ENCODE peak calls at places on chromosomes 12 and 14, in eight cellular contexts. S is T-helper 2 cell; T is stimulated activated CD8-positive, alpha-beta memory T cell treated with anti-CD3 and anti-CD28 coated beads, Interleukin-4, amount 100 ng/mL, for 1 hour; J is cardiac septum; N is body of pancreas; D is effector memory CD4-positive, alpha-beta T cell; W is neural progenitor cell; E is GM12892. X is an unnamed sample.

GRCh38 chr14:76922599-76922998 is 96.4 kb downstream of the LRRC74A start:
- DNase-seq in S (no peak), T (no peak), J (no peak), N (no peak), D (no peak), W (no peak), E (no peak), X (no peak)

GRCh38 chr14:99777956-99778355 is 15.3 kb upstream of the EML1 start:
- DNase-seq in S (no peak), T (no peak), J (no peak), N (no peak), D (no peak), W (no peak), E (no peak), X (no peak)

GRCh38 chr14:100547633-100548294 is 39.5 kb downstream of the BEGAIN start:
- DNase-seq in S (no peak), T (peak), J (peak), N (peak), D (peak), W (no peak), E (no peak), X (no peak)

GRCh38 chr14:80390911-80391310 is 179.6 kb upstream of the DIO2 start:
- DNase-seq in S (no peak), T (no peak), J (no peak), N (no peak), D (no peak), W (peak), E (no peak), X (no peak)

GRCh38 chr14:72478397-72479025 is 415.4 kb downstream of the DPF3 start:
- DNase-seq in S (no peak), T (no peak), J (no peak), N (no peak), D (no peak), W (no peak), E (no peak), X (no peak)

GRCh38 chr14:103185051-103186027 is 62.1 kb downstream of the TNFAIP2 start:
- DNase-seq in S (no peak), T (no peak), J (no peak), N (no peak), D (no peak), W (peak), E (no peak), X (no peak)

GRCh38 chr14:88746042-88746441 is 46.7 kb downstream of the EML5 start:
- DNase-seq in S (no peak), T (no peak), J (no peak), N (no peak), D (no peak), W (no peak), E (no peak), X (no peak)

GRCh38 chr14:73800970-73801515 is 50.6 kb upstream of the PTGR2 start:
- DNase-seq in S (no peak), T (no peak), J (no peak), N (no peak), D (no peak), W (no peak), E (no peak), X (no peak)

GRCh38 chr12:2999265-2999841 is 40.2 kb downstream of the TEAD4 start:
- DNase-seq in S (no peak), T (no peak), J (no peak), N (peak), D (no peak), W (peak), E (no peak), X (no peak)

GRCh38 chr12:50232771-50233209 is 50.5 kb downstream of the LIMA1 start:
- DNase-seq in S (no peak), T (no peak), J (no peak), N (no peak), D (no peak), W (no peak), E (no peak), X (no peak)

GRCh38 chr12:795305-795704 is 42.9 kb downstream of the WNK1 start:
- DNase-seq in S (no peak), T (peak), J (no peak), N (no peak), D (no peak), W (no peak), E (no peak), X (no peak)

GRCh38 chr14:91376547-91377477 is 40.8 kb downstream of the CCDC88C start:
- DNase-seq in S (no peak), T (no peak), J (no peak), N (no peak), D (no peak), W (no peak), E (no peak), X (no peak)

GRCh38 chr14:22226381-22226780 is 362.6 kb downstream of the DAD1 start:
- DNase-seq in S (no peak), T (no peak), J (no peak), N (no peak), D (no peak), W (peak), E (no peak), X (no peak)

GRCh38 chr14:64170190-64170589 is 124.0 kb downstream of the ESR2 start:
- DNase-seq in S (no peak), T (no peak), J (no peak), N (no peak), D (no peak), W (no peak), E (no peak), X (no peak)

GRCh38 chr14:59303216-59303615 is 114.7 kb downstream of the DAAM1 start:
- DNase-seq in S (no peak), T (no peak), J (no peak), N (no peak), D (no peak), W (no peak), E (no peak), X (no peak)

GRCh38 chr12:62256408-62257079 is 3.7 kb upstream of the USP15 start:
- DNase-seq in S (no peak), T (no peak), J (no peak), N (peak), D (no peak), W (no peak), E (no peak), X (no peak)